ENCODE peak calls at places on chromosomes 6 and 20, in six cellular contexts. S is uterus; I is GM23338; U is PC-3; D is CD4-positive, CD25-positive, alpha-beta regulatory T cell; V is pancreas. N is an unnamed sample.
A peak's percentile ranks its signal among the peaks of the same experiment; 100 is the strongest.

GRCh38 chr6:33197431-33198048 is 2.9 kb downstream of the RXRB start:
- DNase-seq in S (no peak), I (peak; percentile 90), U (peak; percentile 73), D (no peak), V (peak; percentile 70), N (peak; percentile 71)

GRCh38 chr6:10084276-10084993 is 330.4 kb downstream of the TFAP2A start:
- DNase-seq in S (no peak), I (no peak), U (peak; percentile 37), D (no peak), V (no peak), N (peak; percentile 87)

GRCh38 chr6:155080876-155081845 is 86.0 kb downstream of the TIAM2 start:
- DNase-seq in S (no peak), I (no peak), U (no peak), D (no peak), V (no peak), N (no peak)

GRCh38 chr6:56244089-56244488 is 3.3 kb downstream of the COL21A1 start:
- DNase-seq in S (no peak), I (no peak), U (no peak), D (no peak), V (no peak), N (no peak)

GRCh38 chr20:53763707-53764415 is 170.2 kb upstream of the ZNF217 start:
- DNase-seq in S (no peak), I (peak; percentile 89), U (peak; percentile 55), D (no peak), V (peak; percentile 74), N (peak; percentile 50)

GRCh38 chr20:38128691-38129090 is 36.4 kb downstream of the TGM2 start:
- DNase-seq in S (peak; percentile 16), I (no peak), U (no peak), D (no peak), V (no peak), N (no peak)

GRCh38 chr6:1942834-1943233 is 302.6 kb downstream of the GMDS start:
- DNase-seq in S (no peak), I (no peak), U (no peak), D (no peak), V (no peak), N (no peak)

GRCh38 chr6:155224618-155225017 is 39.2 kb upstream of the CLDN20 start:
- DNase-seq in S (no peak), I (no peak), U (no peak), D (no peak), V (no peak), N (no peak)

GRCh38 chr20:59403261-59403961 is 103.0 kb downstream of the EDN3 start:
- DNase-seq in S (no peak), I (peak; percentile 75), U (peak; percentile 52), D (peak; percentile 53), V (peak; percentile 40), N (no peak)

GRCh38 chr6:88662163-88662580 is 301.2 kb downstream of the RNGTT start:
- DNase-seq in S (no peak), I (no peak), U (no peak), D (no peak), V (no peak), N (no peak)

GRCh38 chr6:118565317-118565960 is 17.3 kb downstream of the PLN start:
- DNase-seq in S (no peak), I (peak; percentile 79), U (peak; percentile 56), D (no peak), V (no peak), N (peak; percentile 61)

GRCh38 chr6:132527791-132528190 is 10.3 kb upstream of the TAAR9 start:
- DNase-seq in S (no peak), I (no peak), U (peak; percentile 91), D (no peak), V (no peak), N (peak; percentile 48)

GRCh38 chr6:88477411-88477810 is 311.3 kb upstream of the CNR1 start:
- DNase-seq in S (no peak), I (no peak), U (no peak), D (no peak), V (no peak), N (no peak)

GRCh38 chr6:106397441-106397840 is 36.9 kb downstream of the CRYBG1 start:
- DNase-seq in S (no peak), I (no peak), U (no peak), D (no peak), V (no peak), N (no peak)

GRCh38 chr20:47150403-47151152 is 205.9 kb downstream of the ZMYND8 start:
- DNase-seq in S (peak; percentile 53), I (peak; percentile 95), U (peak; percentile 82), D (no peak), V (peak; percentile 9), N (peak; percentile 63)

GRCh38 chr6:63929111-63929510 is 293.5 kb downstream of the PHF3 start:
- DNase-seq in S (no peak), I (no peak), U (no peak), D (no peak), V (no peak), N (no peak)

GRCh38 chr20:45444050-45444449 is 25.5 kb upstream of the WFDC2 start:
- DNase-seq in S (no peak), I (no peak), U (peak; percentile 34), D (no peak), V (no peak), N (no peak)

GRCh38 chr20:39676857-39677351 is 714.8 kb downstream of the DHX35 start:
- DNase-seq in S (no peak), I (peak; percentile 51), U (no peak), D (no peak), V (peak; percentile 37), N (peak; percentile 42)

DNA sequence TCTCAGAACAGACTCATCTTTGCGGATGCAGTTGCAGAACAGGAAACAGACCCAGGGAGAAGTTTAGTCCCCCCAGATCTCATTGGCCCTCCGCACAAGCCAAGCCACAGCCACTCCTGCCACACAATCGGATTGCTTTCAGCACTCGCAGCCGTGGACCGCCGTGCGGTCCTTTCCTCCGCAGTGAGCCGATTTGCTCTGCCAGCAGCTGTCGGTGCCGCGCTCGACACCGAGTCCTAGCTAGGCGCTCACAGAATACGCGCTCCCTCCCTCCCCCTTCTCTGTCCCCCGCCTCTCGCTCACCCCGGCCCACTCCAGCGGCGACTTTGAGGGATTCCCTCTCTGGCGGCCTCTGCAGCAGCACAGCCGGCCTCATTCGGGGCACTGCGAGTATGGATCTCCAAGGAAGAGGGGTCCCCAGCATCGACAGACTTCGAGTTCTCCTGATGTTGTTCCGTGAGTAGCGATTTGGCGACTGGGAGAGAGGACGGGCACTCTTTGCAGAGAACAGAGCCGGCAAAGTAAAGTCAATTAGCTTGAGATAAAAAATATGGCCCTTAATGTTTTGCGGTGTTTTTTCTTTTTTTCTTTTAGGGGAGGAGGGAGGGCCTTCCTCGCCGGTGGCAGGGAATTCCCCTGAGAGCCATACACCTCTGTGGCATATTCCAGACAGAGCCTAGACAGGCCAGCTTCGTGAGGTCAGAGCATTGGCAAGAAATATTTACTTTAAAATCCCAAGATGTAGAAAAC is at the start of gene LAMP5:
- DNase-seq in S (no peak), I (peak; percentile 90), U (peak; percentile 51), D (no peak), V (no peak), N (peak; percentile 5)
- H3K27me3 ChIP-seq in S (peaks cover 12% of the 10 kb centered on the region), I (peaks cover 100% of the 10 kb centered on the region), U (peaks cover 19% of the 10 kb centered on the region), D (peaks cover 13% of the 10 kb centered on the region), V (peaks cover 11% of the 10 kb centered on the region), N (peaks cover 32% of the 10 kb centered on the region)

DNA sequence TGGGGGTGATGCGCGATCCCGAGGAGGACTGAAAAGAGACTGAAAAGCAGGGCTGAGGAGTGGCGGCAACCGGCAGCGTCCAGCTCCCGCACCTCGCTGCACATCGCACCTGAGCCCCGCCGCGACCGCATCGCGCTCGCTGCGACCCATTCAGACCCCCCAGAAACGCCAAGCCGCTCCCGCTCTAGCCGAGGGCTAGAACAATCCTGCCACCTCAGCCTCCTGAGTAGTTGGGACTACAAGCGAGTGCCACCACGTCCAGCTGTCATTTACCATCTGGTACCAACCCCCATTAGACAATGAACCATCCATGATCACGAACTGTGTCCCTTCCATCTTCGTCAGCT is 33.2 kb downstream of the HLA-A start:
- DNase-seq in S (no peak), I (no peak), U (no peak), D (no peak), V (no peak), N (no peak)
- H3K27me3 ChIP-seq in S (no peaks in the 10 kb centered on the region), I (peaks cover 73% of the 10 kb centered on the region), U (no peaks in the 10 kb centered on the region), D (peaks cover 22% of the 10 kb centered on the region), V (no peaks in the 10 kb centered on the region), N (peaks cover 14% of the 10 kb centered on the region)

GRCh38 chr6:150286919-150287318 is 81.9 kb upstream of the IYD start:
- DNase-seq in S (no peak), I (peak; percentile 56), U (no peak), D (no peak), V (no peak), N (no peak)
- H3K27me3 ChIP-seq in S (no peaks in the 10 kb centered on the region), I (no peaks in the 10 kb centered on the region), U (peaks cover 27% of the 10 kb centered on the region), D (no peaks in the 10 kb centered on the region), V (no peaks in the 10 kb centered on the region), N (no peaks in the 10 kb centered on the region)

GRCh38 chr6:116298273-116298672 is 18.5 kb upstream of the TSPYL1 start:
- DNase-seq in S (no peak), I (no peak), U (no peak), D (no peak), V (no peak), N (no peak)
- H3K27me3 ChIP-seq in S (no peaks in the 10 kb centered on the region), I (no peaks in the 10 kb centered on the region), U (no peaks in the 10 kb centered on the region), D (no peaks in the 10 kb centered on the region), V (no peaks in the 10 kb centered on the region), N (no peaks in the 10 kb centered on the region)

GRCh38 chr6:170289971-170290305 is 940 bp downstream of the DLL1 start:
- DNase-seq in S (no peak), I (no peak), U (no peak), D (no peak), V (no peak), N (no peak)
- H3K27me3 ChIP-seq in S (peaks cover 15% of the 10 kb centered on the region), I (peaks cover 87% of the 10 kb centered on the region), U (peaks cover 46% of the 10 kb centered on the region), D (peaks cover 32% of the 10 kb centered on the region), V (no peaks in the 10 kb centered on the region), N (peaks cover 2% of the 10 kb centered on the region)

GRCh38 chr6:137013031-137013430 is 31.7 kb downstream of the IL20RA start:
- DNase-seq in S (no peak), I (no peak), U (peak; percentile 77), D (no peak), V (no peak), N (peak; percentile 75)

GRCh38 chr6:137015943-137016342 is 28.8 kb downstream of the IL20RA start:
- DNase-seq in S (no peak), I (no peak), U (no peak), D (no peak), V (no peak), N (no peak)

GRCh38 chr6:137019476-137020272 is 25.1 kb downstream of the IL20RA start:
- DNase-seq in S (no peak), I (no peak), U (no peak), D (no peak), V (no peak), N (no peak)

GRCh38 chr6:137013738-137014602 is 30.8 kb downstream of the IL20RA start:
- DNase-seq in S (no peak), I (peak; percentile 77), U (peak; percentile 75), D (no peak), V (no peak), N (peak; percentile 95)

GRCh38 chr6:137016366-137016765 is 28.4 kb downstream of the IL20RA start:
- DNase-seq in S (no peak), I (no peak), U (no peak), D (no peak), V (no peak), N (no peak)
- H3K27me3 ChIP-seq in S (no peaks in the 10 kb centered on the region), I (no peaks in the 10 kb centered on the region), U (no peaks in the 10 kb centered on the region), D (peaks cover 9% of the 10 kb centered on the region), V (no peaks in the 10 kb centered on the region), N (no peaks in the 10 kb centered on the region)